ENCODE peak calls at places on chromosomes 16 and 17, in four cellular contexts. F is WTC11, C is occipital lobe, J is foreskin fibroblast. U is an unnamed sample.
A peak's percentile ranks its signal among the peaks of the same experiment; 100 is the strongest.

GRCh38 chr16:6377956-6378355 is 954.7 kb upstream of the RBFOX1 start:
- DNase-seq in J (no peak), F (no peak), C (peak; percentile 36), U (no peak)

GRCh38 chr16:5003211-5003610 is 30.5 kb downstream of the NAGPA start:
- DNase-seq in F (no peak), J (no peak), C (no peak), U (no peak)

GRCh38 chr17:71188811-71189492 is 931.9 kb upstream of the SOX9 start:
- DNase-seq in J (peak; percentile 69), C (no peak), F (no peak), U (peak; percentile 72)

GRCh38 chr17:50511058-50511457 is 2.8 kb downstream of the MYCBPAP start:
- DNase-seq in C (no peak), F (no peak), J (no peak), U (no peak)

GRCh38 chr17:67970783-67971182 is 25.5 kb downstream of the C17orf58 start:
- DNase-seq in J (no peak), F (no peak), C (no peak), U (no peak)

GRCh38 chr17:59493867-59494266 is 71.5 kb upstream of the DHX40 start:
- DNase-seq in F (no peak), J (no peak), C (peak; percentile 26), U (no peak)

GRCh38 chr16:83973077-83973476 is 5.0 kb downstream of the NECAB2 start:
- DNase-seq in J (no peak), F (no peak), C (no peak), U (no peak)

GRCh38 chr17:81685108-81685507 is 1.3 kb downstream of the HGS start:
- DNase-seq in J (peak; percentile 76), C (no peak), F (no peak), U (peak; percentile 73)

GRCh38 chr17:29698837-29699236 is 76.1 kb upstream of the CORO6 start:
- DNase-seq in C (no peak), F (no peak), J (no peak), U (no peak)

GRCh38 chr17:38685485-38685884 is 10.7 kb upstream of the EPOP start:
- DNase-seq in F (no peak), C (peak; percentile 38), J (no peak), U (no peak)

GRCh38 chr17:75637143-75637538 is 3.9 kb downstream of the SMIM5 start:
- DNase-seq in C (no peak), F (no peak), J (no peak), U (no peak)

GRCh38 chr17:64252831-64253230 is 10.2 kb downstream of the TEX2 start:
- DNase-seq in C (no peak), F (no peak), J (no peak), U (no peak)

GRCh38 chr16:55876854-55877253 is 1.7 kb upstream of the CES5A start:
- DNase-seq in C (no peak), F (no peak), J (no peak), U (no peak)

GRCh38 chr17:63279498-63280230 is 166.4 kb downstream of the CYB561 start:
- DNase-seq in J (peak; percentile 68), F (no peak), C (no peak), U (peak; percentile 32)

GRCh38 chr17:79538291-79538690 is 72.6 kb downstream of the RBFOX3 start:
- DNase-seq in J (no peak), C (no peak), F (no peak), U (no peak)

GRCh38 chr17:13074026-13074425 is 56.2 kb upstream of the ELAC2 start:
- DNase-seq in J (peak; percentile 20), C (no peak), F (no peak), U (peak; percentile 49)

GRCh38 chr17:17077861-17078732 is 35.8 kb downstream of the MPRIP start:
- DNase-seq in F (no peak), J (no peak), C (no peak), U (no peak)

GRCh38 chr16:10988164-10988803 is 43.9 kb downstream of the CLEC16A start:
- DNase-seq in C (no peak), J (no peak), F (peak; percentile 54), U (no peak)

GRCh38 chr16:87178977-87179376 is 138.2 kb downstream of the C16orf95 start:
- DNase-seq in C (no peak), J (no peak), F (no peak), U (peak; percentile 55)

GRCh38 chr16:67538666-67539101 is 10.1 kb downstream of the RIPOR1 start:
- DNase-seq in J (no peak), C (no peak), F (peak; percentile 29), U (peak; percentile 45)

GRCh38 chr16:81866820-81867440 is 87.8 kb downstream of the PLCG2 start:
- DNase-seq in C (no peak), F (no peak), J (no peak), U (no peak)

GRCh38 chr17:29618272-29619065 is 4.2 kb downstream of the CORO6 start:
- DNase-seq in F (no peak), C (no peak), J (no peak), U (no peak)

GRCh38 chr17:20072692-20072992 is 63.5 kb downstream of the SPECC1 start:
- DNase-seq in J (no peak), C (no peak), F (no peak), U (no peak)

GRCh38 chr17:64001763-64002529 is 3.8 kb downstream of the PRR29 start:
- DNase-seq in C (no peak), F (no peak), J (no peak), U (no peak)

GRCh38 chr17:27380551-27380950 is 75.7 kb upstream of the KSR1 start:
- DNase-seq in J (no peak), C (no peak), F (no peak), U (no peak)

GRCh38 chr16:14486520-14487303 is 143.3 kb downstream of the PARN start:
- DNase-seq in C (peak; percentile 64), F (no peak), J (peak; percentile 93), U (peak; percentile 94)